ENCODE peak calls at places on chromosome 2, in ten cellular contexts. One of them, this sample, is unnamed.
A peak's percentile ranks its signal among the peaks of the same experiment; 100 is the strongest.

GRCh38 chr2:68110102-68110501 is 47.3 kb upstream of the C1D start:
- DNase-seq in uterus: no peak
- DNase-seq in neural crest cell: no peak
- DNase-seq in choroid plexus epithelial cell: no peak
- DNase-seq in Calu3: no peak
- DNase-seq in fibroblast of lung: no peak
- DNase-seq in fibroblast of mammary gland: no peak
- DNase-seq in type B pancreatic cell: no peak
- DNase-seq in coronary artery: no peak
- DNase-seq in tibial nerve: no peak
- DNase-seq in this sample: no peak

GRCh38 chr2:160918909-160919503 is 241.2 kb upstream of the TANK start:
- DNase-seq in uterus: peak; percentile 26
- DNase-seq in neural crest cell: peak; percentile 32
- DNase-seq in choroid plexus epithelial cell: peak; percentile 79
- DNase-seq in Calu3: peak; percentile 80
- DNase-seq in fibroblast of lung: peak; percentile 71
- DNase-seq in fibroblast of mammary gland: peak; percentile 65
- DNase-seq in type B pancreatic cell: no peak
- DNase-seq in coronary artery: no peak
- DNase-seq in tibial nerve: peak; percentile 38
- DNase-seq in this sample: peak; percentile 76

GRCh38 chr2:241635756-241636155 is 1.2 kb downstream of the THAP4 start:
- DNase-seq in uterus: no peak
- DNase-seq in neural crest cell: no peak
- DNase-seq in choroid plexus epithelial cell: peak; percentile 41
- DNase-seq in Calu3: no peak
- DNase-seq in fibroblast of lung: peak; percentile 37
- DNase-seq in fibroblast of mammary gland: peak; percentile 27
- DNase-seq in type B pancreatic cell: no peak
- DNase-seq in coronary artery: no peak
- DNase-seq in tibial nerve: no peak
- DNase-seq in this sample: no peak

GRCh38 chr2:150188177-150188576 is 299.3 kb downstream of the RND3 start:
- DNase-seq in uterus: no peak
- DNase-seq in neural crest cell: no peak
- DNase-seq in choroid plexus epithelial cell: peak; percentile 41
- DNase-seq in Calu3: no peak
- DNase-seq in fibroblast of lung: no peak
- DNase-seq in fibroblast of mammary gland: peak; percentile 56
- DNase-seq in type B pancreatic cell: no peak
- DNase-seq in coronary artery: no peak
- DNase-seq in tibial nerve: no peak
- DNase-seq in this sample: no peak

GRCh38 chr2:75047907-75048625 is 89.6 kb downstream of the POLE4 start:
- DNase-seq in uterus: no peak
- DNase-seq in neural crest cell: no peak
- DNase-seq in choroid plexus epithelial cell: peak; percentile 36
- DNase-seq in Calu3: no peak
- DNase-seq in fibroblast of lung: peak; percentile 50
- DNase-seq in fibroblast of mammary gland: peak; percentile 73
- DNase-seq in type B pancreatic cell: no peak
- DNase-seq in coronary artery: no peak
- DNase-seq in tibial nerve: no peak
- DNase-seq in this sample: no peak

GRCh38 chr2:152924722-152925121 is 206.3 kb downstream of the ARL6IP6 start:
- DNase-seq in uterus: no peak
- DNase-seq in neural crest cell: no peak
- DNase-seq in choroid plexus epithelial cell: no peak
- DNase-seq in Calu3: peak; percentile 26
- DNase-seq in fibroblast of lung: no peak
- DNase-seq in fibroblast of mammary gland: peak; percentile 27
- DNase-seq in type B pancreatic cell: no peak
- DNase-seq in coronary artery: no peak
- DNase-seq in tibial nerve: no peak
- DNase-seq in this sample: no peak

GRCh38 chr2:235170536-235171510 is 219.0 kb downstream of the SH3BP4 start:
- DNase-seq in uterus: no peak
- DNase-seq in neural crest cell: peak; percentile 22
- DNase-seq in choroid plexus epithelial cell: peak; percentile 78
- DNase-seq in Calu3: peak; percentile 57
- DNase-seq in fibroblast of lung: peak; percentile 28
- DNase-seq in fibroblast of mammary gland: peak; percentile 79
- DNase-seq in type B pancreatic cell: no peak
- DNase-seq in coronary artery: no peak
- DNase-seq in tibial nerve: no peak
- DNase-seq in this sample: no peak

GRCh38 chr2:205889073-205889472 is 196.9 kb downstream of the INO80D start:
- DNase-seq in uterus: no peak
- DNase-seq in neural crest cell: no peak
- DNase-seq in choroid plexus epithelial cell: no peak
- DNase-seq in Calu3: peak; percentile 17
- DNase-seq in fibroblast of lung: no peak
- DNase-seq in fibroblast of mammary gland: no peak
- DNase-seq in type B pancreatic cell: no peak
- DNase-seq in coronary artery: no peak
- DNase-seq in tibial nerve: no peak
- DNase-seq in this sample: no peak

GRCh38 chr2:75920721-75921551 is 210.2 kb upstream of the GCFC2 start:
- DNase-seq in uterus: no peak
- DNase-seq in neural crest cell: peak; percentile 23
- DNase-seq in choroid plexus epithelial cell: no peak
- DNase-seq in Calu3: no peak
- DNase-seq in fibroblast of lung: no peak
- DNase-seq in fibroblast of mammary gland: no peak
- DNase-seq in type B pancreatic cell: no peak
- DNase-seq in coronary artery: no peak
- DNase-seq in tibial nerve: no peak
- DNase-seq in this sample: no peak

GRCh38 chr2:113206251-113206650 is 32.5 kb downstream of the PSD4 start:
- DNase-seq in uterus: no peak
- DNase-seq in neural crest cell: no peak
- DNase-seq in choroid plexus epithelial cell: no peak
- DNase-seq in Calu3: no peak
- DNase-seq in fibroblast of lung: no peak
- DNase-seq in fibroblast of mammary gland: no peak
- DNase-seq in type B pancreatic cell: no peak
- DNase-seq in coronary artery: no peak
- DNase-seq in tibial nerve: no peak
- DNase-seq in this sample: no peak

GRCh38 chr2:231781798-231782726 is 980 bp upstream of the PDE6D start:
- DNase-seq in uterus: no peak
- DNase-seq in neural crest cell: no peak
- DNase-seq in choroid plexus epithelial cell: peak; percentile 72
- DNase-seq in Calu3: peak; percentile 12
- DNase-seq in fibroblast of lung: peak; percentile 65
- DNase-seq in fibroblast of mammary gland: peak; percentile 57
- DNase-seq in type B pancreatic cell: no peak
- DNase-seq in coronary artery: no peak
- DNase-seq in tibial nerve: peak; percentile 10
- DNase-seq in this sample: peak; percentile 15

GRCh38 chr2:226794751-226795171 is 4.9 kb downstream of the IRS1 start:
- DNase-seq in uterus: peak; percentile 52
- DNase-seq in neural crest cell: no peak
- DNase-seq in choroid plexus epithelial cell: peak; percentile 86
- DNase-seq in Calu3: no peak
- DNase-seq in fibroblast of lung: peak; percentile 90
- DNase-seq in fibroblast of mammary gland: peak; percentile 89
- DNase-seq in type B pancreatic cell: no peak
- DNase-seq in coronary artery: no peak
- DNase-seq in tibial nerve: no peak
- DNase-seq in this sample: no peak

GRCh38 chr2:216221806-216222205 is 112.7 kb downstream of the XRCC5 start:
- DNase-seq in uterus: no peak
- DNase-seq in neural crest cell: no peak
- DNase-seq in choroid plexus epithelial cell: peak; percentile 48
- DNase-seq in Calu3: no peak
- DNase-seq in fibroblast of lung: peak; percentile 32
- DNase-seq in fibroblast of mammary gland: peak; percentile 65
- DNase-seq in type B pancreatic cell: peak; percentile 15
- DNase-seq in coronary artery: no peak
- DNase-seq in tibial nerve: no peak
- DNase-seq in this sample: no peak

GRCh38 chr2:97740590-97741182 is 27.3 kb downstream of the ZAP70 start:
- DNase-seq in uterus: no peak
- DNase-seq in neural crest cell: peak; percentile 63
- DNase-seq in choroid plexus epithelial cell: peak; percentile 47
- DNase-seq in Calu3: peak; percentile 63
- DNase-seq in fibroblast of lung: peak; percentile 34
- DNase-seq in fibroblast of mammary gland: peak; percentile 52
- DNase-seq in type B pancreatic cell: peak; percentile 64
- DNase-seq in coronary artery: no peak
- DNase-seq in tibial nerve: no peak
- DNase-seq in this sample: peak; percentile 75

GRCh38 chr2:135997380-135997779 is 12.0 kb upstream of the DARS1 start:
- DNase-seq in uterus: no peak
- DNase-seq in neural crest cell: peak; percentile 64
- DNase-seq in choroid plexus epithelial cell: no peak
- DNase-seq in Calu3: peak; percentile 4
- DNase-seq in fibroblast of lung: no peak
- DNase-seq in fibroblast of mammary gland: no peak
- DNase-seq in type B pancreatic cell: no peak
- DNase-seq in coronary artery: no peak
- DNase-seq in tibial nerve: no peak
- DNase-seq in this sample: peak; percentile 53

GRCh38 chr2:48006094-48006493 is 99.8 kb upstream of the FBXO11 start:
- DNase-seq in uterus: no peak
- DNase-seq in neural crest cell: no peak
- DNase-seq in choroid plexus epithelial cell: no peak
- DNase-seq in Calu3: no peak
- DNase-seq in fibroblast of lung: no peak
- DNase-seq in fibroblast of mammary gland: no peak
- DNase-seq in type B pancreatic cell: no peak
- DNase-seq in coronary artery: no peak
- DNase-seq in tibial nerve: no peak
- DNase-seq in this sample: no peak

GRCh38 chr2:96326990-96327820 is 2.1 kb downstream of the ITPRIPL1 start:
- DNase-seq in uterus: no peak
- DNase-seq in neural crest cell: no peak
- DNase-seq in choroid plexus epithelial cell: no peak
- DNase-seq in Calu3: no peak
- DNase-seq in fibroblast of lung: no peak
- DNase-seq in fibroblast of mammary gland: no peak
- DNase-seq in type B pancreatic cell: no peak
- DNase-seq in coronary artery: no peak
- DNase-seq in tibial nerve: no peak
- DNase-seq in this sample: no peak

GRCh38 chr2:41926614-41927580 is 120.9 kb upstream of the PKDCC start:
- DNase-seq in uterus: peak; percentile 76
- DNase-seq in neural crest cell: no peak
- DNase-seq in choroid plexus epithelial cell: no peak
- DNase-seq in Calu3: no peak
- DNase-seq in fibroblast of lung: peak; percentile 62
- DNase-seq in fibroblast of mammary gland: peak; percentile 94
- DNase-seq in type B pancreatic cell: no peak
- DNase-seq in coronary artery: peak; percentile 71
- DNase-seq in tibial nerve: no peak
- DNase-seq in this sample: no peak

GRCh38 chr2:58553937-58554336 is 312.8 kb upstream of the FANCL start:
- DNase-seq in uterus: no peak
- DNase-seq in neural crest cell: no peak
- DNase-seq in choroid plexus epithelial cell: peak; percentile 30
- DNase-seq in Calu3: peak; percentile 34
- DNase-seq in fibroblast of lung: peak; percentile 9
- DNase-seq in fibroblast of mammary gland: peak; percentile 5
- DNase-seq in type B pancreatic cell: no peak
- DNase-seq in coronary artery: no peak
- DNase-seq in tibial nerve: no peak
- DNase-seq in this sample: peak; percentile 12
- TF ChIP-seq CTCF in uterus: no peak
- TF ChIP-seq CTCF in neural crest cell: peak; percentile 46
- TF ChIP-seq CTCF in choroid plexus epithelial cell: peak; percentile 52
- TF ChIP-seq CTCF in Calu3: no peak
- TF ChIP-seq CTCF in fibroblast of lung: peak; percentile 12
- TF ChIP-seq CTCF in fibroblast of mammary gland: peak; percentile 16
- TF ChIP-seq CTCF in type B pancreatic cell: peak; percentile 44
- TF ChIP-seq CTCF in coronary artery: no peak
- TF ChIP-seq CTCF in tibial nerve: no peak
- TF ChIP-seq CTCF in this sample: no peak

GRCh38 chr2:217947341-217948316 is 55.2 kb downstream of the TNS1 start:
- DNase-seq in uterus: peak; percentile 14
- DNase-seq in neural crest cell: no peak
- DNase-seq in choroid plexus epithelial cell: no peak
- DNase-seq in Calu3: no peak
- DNase-seq in fibroblast of lung: no peak
- DNase-seq in fibroblast of mammary gland: no peak
- DNase-seq in type B pancreatic cell: no peak
- DNase-seq in coronary artery: no peak
- DNase-seq in tibial nerve: no peak
- DNase-seq in this sample: no peak
- TF ChIP-seq CTCF in uterus: no peak
- TF ChIP-seq CTCF in neural crest cell: no peak
- TF ChIP-seq CTCF in choroid plexus epithelial cell: peak; percentile 33
- TF ChIP-seq CTCF in Calu3: no peak
- TF ChIP-seq CTCF in fibroblast of lung: no peak
- TF ChIP-seq CTCF in fibroblast of mammary gland: no peak
- TF ChIP-seq CTCF in type B pancreatic cell: no peak
- TF ChIP-seq CTCF in coronary artery: no peak
- TF ChIP-seq CTCF in tibial nerve: no peak
- TF ChIP-seq CTCF in this sample: no peak

GRCh38 chr2:1051075-1051474 is 100.4 kb downstream of the SNTG2 start:
- DNase-seq in uterus: no peak
- DNase-seq in neural crest cell: no peak
- DNase-seq in choroid plexus epithelial cell: peak; percentile 31
- DNase-seq in Calu3: no peak
- DNase-seq in fibroblast of lung: peak; percentile 30
- DNase-seq in fibroblast of mammary gland: peak; percentile 39
- DNase-seq in type B pancreatic cell: no peak
- DNase-seq in coronary artery: no peak
- DNase-seq in tibial nerve: no peak
- DNase-seq in this sample: no peak
- TF ChIP-seq CTCF in uterus: no peak
- TF ChIP-seq CTCF in neural crest cell: peak; percentile 31
- TF ChIP-seq CTCF in choroid plexus epithelial cell: peak; percentile 40
- TF ChIP-seq CTCF in Calu3: no peak
- TF ChIP-seq CTCF in fibroblast of lung: no peak
- TF ChIP-seq CTCF in fibroblast of mammary gland: peak; percentile 32
- TF ChIP-seq CTCF in type B pancreatic cell: peak; percentile 58
- TF ChIP-seq CTCF in coronary artery: no peak
- TF ChIP-seq CTCF in tibial nerve: no peak
- TF ChIP-seq CTCF in this sample: peak; percentile 23

DNA sequence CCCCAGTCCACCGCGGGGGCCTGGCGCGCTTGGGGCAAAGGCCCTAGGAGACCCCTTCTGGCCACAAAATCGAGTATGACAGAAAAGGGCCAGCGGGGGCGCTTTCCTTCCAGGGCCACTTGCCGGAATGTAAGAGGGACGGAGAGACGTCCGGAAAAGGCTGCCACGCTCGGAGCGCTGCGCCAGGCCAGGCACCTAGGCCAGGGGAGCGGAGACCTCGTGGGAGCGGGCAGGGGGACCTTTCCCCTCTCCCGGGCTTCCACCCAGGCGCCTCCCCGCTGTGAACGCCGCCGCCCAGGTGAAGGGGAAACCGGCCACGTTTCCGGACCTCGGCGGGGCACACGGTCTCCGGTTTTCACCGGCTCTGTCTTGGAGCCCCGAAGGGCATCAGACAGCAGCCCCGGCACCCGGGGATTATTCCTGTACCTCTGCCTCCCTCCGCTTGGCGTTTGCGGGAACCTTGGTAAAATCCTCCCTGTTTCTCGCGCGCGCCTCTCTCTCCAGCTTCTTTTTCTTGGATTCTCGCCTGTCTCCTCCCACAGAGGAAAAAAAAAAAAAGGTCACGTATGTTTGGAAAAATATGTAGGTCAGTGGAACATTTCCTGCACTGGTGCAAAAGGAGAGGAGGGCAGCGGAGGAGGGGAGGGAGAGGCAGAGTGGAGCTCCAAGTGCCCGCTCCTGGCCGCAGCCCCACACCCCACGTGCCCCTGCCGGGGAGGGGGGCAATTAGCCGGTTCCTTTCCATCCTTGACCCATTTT is 1.2 kb upstream of the NPAS2 start:
- DNase-seq in uterus: peak; percentile 74
- DNase-seq in neural crest cell: peak; percentile 45
- DNase-seq in choroid plexus epithelial cell: peak; percentile 81
- DNase-seq in Calu3: peak; percentile 68
- DNase-seq in fibroblast of lung: peak; percentile 91
- DNase-seq in fibroblast of mammary gland: peak; percentile 73
- DNase-seq in type B pancreatic cell: peak; percentile 74
- DNase-seq in coronary artery: peak; percentile 86
- DNase-seq in tibial nerve: peak; percentile 39
- DNase-seq in this sample: peak; percentile 60
- TF ChIP-seq CTCF in uterus: peak; percentile 25
- TF ChIP-seq CTCF in neural crest cell: peak; percentile 53
- TF ChIP-seq CTCF in choroid plexus epithelial cell: peak; percentile 41
- TF ChIP-seq CTCF in Calu3: peak; percentile 23
- TF ChIP-seq CTCF in fibroblast of lung: peak; percentile 38
- TF ChIP-seq CTCF in fibroblast of mammary gland: peak; percentile 16
- TF ChIP-seq CTCF in type B pancreatic cell: peak; percentile 60
- TF ChIP-seq CTCF in coronary artery: no peak
- TF ChIP-seq CTCF in tibial nerve: peak; percentile 26
- TF ChIP-seq CTCF in this sample: peak; percentile 26

This sample was measured in endothelial cell.